ENCODE peak calls at places on chromosome 6, in eight cellular contexts. B, O, A, J, Q, Y, W and S are unnamed samples.

GRCh38 chr6:135358251-135358821 is 139.2 kb downstream of the AHI1 start:
- DNase-seq in J (peak; percentile 91), A (no peak), Y (no peak), B (no peak), W (peak; percentile 33), Q (no peak), O (no peak), S (no peak)

GRCh38 chr6:41373919-41374617 is 38.7 kb downstream of the NCR2 start:
- DNase-seq in J (no peak), B (no peak), W (peak; percentile 70), O (no peak), A (no peak), Y (no peak), Q (peak; percentile 51), S (no peak)

GRCh38 chr6:74534485-74535211 is 671.2 kb downstream of the COL12A1 start:
- DNase-seq in Q (no peak), W (no peak), J (peak; percentile 71), Y (no peak), O (no peak), A (peak; percentile 24), B (no peak), S (no peak)

GRCh38 chr6:37555040-37555781 is 55.5 kb upstream of the CCDC167 start:
- DNase-seq in A (no peak), W (peak; percentile 84), Q (no peak), J (no peak), Y (no peak), B (no peak), O (no peak), S (no peak)

GRCh38 chr6:103983860-103984259 is 875.9 kb downstream of the HACE1 start:
- DNase-seq in O (no peak), W (no peak), Q (no peak), Y (no peak), J (no peak), B (no peak), A (peak; percentile 36), S (no peak)

GRCh38 chr6:167547751-167548150 is 222.9 kb downstream of the TTLL2 start:
- DNase-seq in W (no peak), O (no peak), A (no peak), Q (no peak), B (no peak), J (no peak), Y (no peak), S (no peak)

GRCh38 chr6:73477407-73477806 is 15.9 kb downstream of the MTO1 start:
- DNase-seq in O (no peak), B (no peak), A (no peak), W (no peak), Q (no peak), J (no peak), Y (no peak), S (no peak)

GRCh38 chr6:29813809-29814208 is 13.8 kb upstream of the HLA-G start:
- DNase-seq in B (no peak), Q (no peak), O (no peak), W (peak; percentile 84), Y (no peak), A (peak; percentile 14), J (no peak), S (no peak)

GRCh38 chr6:149905371-149905910 is 7.5 kb upstream of the RAET1E start:
- DNase-seq in A (no peak), Y (no peak), B (no peak), J (no peak), W (no peak), Q (no peak), O (no peak), S (no peak)

GRCh38 chr6:4644962-4645361 is 131.2 kb upstream of the CDYL start:
- DNase-seq in Q (no peak), O (no peak), J (no peak), A (no peak), B (no peak), W (no peak), Y (peak; percentile 75), S (no peak)

GRCh38 chr6:31541059-31541657 is 645 bp downstream of the DDX39B start:
- DNase-seq in Y (no peak), Q (peak; percentile 53), B (peak; percentile 43), A (no peak), J (no peak), O (peak; percentile 87), W (peak; percentile 77), S (no peak)